ENCODE peak calls at places on chromosomes 1 and 21, in eight cellular contexts. One of them, this sample, is unnamed.

GRCh38 chr1:70156529-70157120 is 48.8 kb downstream of the LRRC40 start:
- DNase-seq in WTC11: no peak
- DNase-seq in tibial nerve: no peak
- DNase-seq in cardiac muscle cell: no peak
- DNase-seq in glutamatergic neuron: no peak
- DNase-seq in HCT116: no peak
- DNase-seq in osteocyte: no peak
- DNase-seq in adrenal gland: no peak
- DNase-seq in this sample: no peak

GRCh38 chr21:27277122-27277521 is 310.2 kb upstream of the ADAMTS5 start:
- DNase-seq in WTC11: no peak
- DNase-seq in tibial nerve: no peak
- DNase-seq in cardiac muscle cell: no peak
- DNase-seq in glutamatergic neuron: no peak
- DNase-seq in HCT116: no peak
- DNase-seq in osteocyte: no peak
- DNase-seq in adrenal gland: no peak
- DNase-seq in this sample: no peak

GRCh38 chr1:170010443-170010842 is 64.1 kb downstream of the KIFAP3 start:
- DNase-seq in WTC11: peak
- DNase-seq in tibial nerve: no peak
- DNase-seq in cardiac muscle cell: peak
- DNase-seq in glutamatergic neuron: no peak
- DNase-seq in HCT116: peak
- DNase-seq in osteocyte: no peak
- DNase-seq in adrenal gland: peak
- DNase-seq in this sample: no peak

GRCh38 chr1:157377216-157377821 is 175.0 kb downstream of the FCRL5 start:
- DNase-seq in WTC11: peak
- DNase-seq in tibial nerve: no peak
- DNase-seq in cardiac muscle cell: peak
- DNase-seq in glutamatergic neuron: peak
- DNase-seq in HCT116: peak
- DNase-seq in osteocyte: no peak
- DNase-seq in adrenal gland: peak
- DNase-seq in this sample: no peak

GRCh38 chr1:76891931-76892330 is 24.7 kb downstream of the ST6GALNAC5 start:
- DNase-seq in WTC11: no peak
- DNase-seq in tibial nerve: no peak
- DNase-seq in cardiac muscle cell: no peak
- DNase-seq in glutamatergic neuron: no peak
- DNase-seq in HCT116: no peak
- DNase-seq in osteocyte: no peak
- DNase-seq in adrenal gland: no peak
- DNase-seq in this sample: no peak

GRCh38 chr1:32886012-32886827 is at the start of gene HPCA:
- DNase-seq in WTC11: peak
- DNase-seq in tibial nerve: no peak
- DNase-seq in cardiac muscle cell: peak
- DNase-seq in glutamatergic neuron: peak
- DNase-seq in HCT116: no peak
- DNase-seq in osteocyte: peak
- DNase-seq in adrenal gland: peak
- DNase-seq in this sample: no peak

GRCh38 chr21:30740462-30740861 is 6.6 kb downstream of the KRTAP21-2 start:
- DNase-seq in WTC11: no peak
- DNase-seq in tibial nerve: no peak
- DNase-seq in cardiac muscle cell: no peak
- DNase-seq in glutamatergic neuron: no peak
- DNase-seq in HCT116: no peak
- DNase-seq in osteocyte: no peak
- DNase-seq in adrenal gland: no peak
- DNase-seq in this sample: no peak

GRCh38 chr1:204507317-204508105 is 8.7 kb upstream of the MDM4 start:
- DNase-seq in WTC11: peak
- DNase-seq in tibial nerve: no peak
- DNase-seq in cardiac muscle cell: peak
- DNase-seq in glutamatergic neuron: peak
- DNase-seq in HCT116: no peak
- DNase-seq in osteocyte: no peak
- DNase-seq in adrenal gland: no peak
- DNase-seq in this sample: no peak

GRCh38 chr1:66403031-66403731 is 130.8 kb upstream of the SGIP1 start:
- DNase-seq in WTC11: no peak
- DNase-seq in tibial nerve: no peak
- DNase-seq in cardiac muscle cell: no peak
- DNase-seq in glutamatergic neuron: no peak
- DNase-seq in HCT116: no peak
- DNase-seq in osteocyte: no peak
- DNase-seq in adrenal gland: no peak
- DNase-seq in this sample: no peak

GRCh38 chr1:60746278-60746761 is 336.0 kb upstream of the NFIA start:
- DNase-seq in WTC11: no peak
- DNase-seq in tibial nerve: no peak
- DNase-seq in cardiac muscle cell: no peak
- DNase-seq in glutamatergic neuron: peak
- DNase-seq in HCT116: no peak
- DNase-seq in osteocyte: no peak
- DNase-seq in adrenal gland: no peak
- DNase-seq in this sample: no peak

GRCh38 chr1:20058531-20058930 is 11.5 kb upstream of the PLA2G5 start:
- DNase-seq in WTC11: no peak
- DNase-seq in tibial nerve: no peak
- DNase-seq in cardiac muscle cell: no peak
- DNase-seq in glutamatergic neuron: no peak
- DNase-seq in HCT116: no peak
- DNase-seq in osteocyte: no peak
- DNase-seq in adrenal gland: no peak
- DNase-seq in this sample: no peak

GRCh38 chr1:160778976-160779375 is 17.0 kb upstream of the LY9 start:
- DNase-seq in WTC11: no peak
- DNase-seq in tibial nerve: no peak
- DNase-seq in cardiac muscle cell: no peak
- DNase-seq in glutamatergic neuron: no peak
- DNase-seq in HCT116: no peak
- DNase-seq in osteocyte: peak
- DNase-seq in adrenal gland: no peak
- DNase-seq in this sample: no peak

GRCh38 chr1:204453141-204453772 is 41.3 kb downstream of the PIK3C2B start:
- DNase-seq in WTC11: no peak
- DNase-seq in tibial nerve: no peak
- DNase-seq in cardiac muscle cell: no peak
- DNase-seq in glutamatergic neuron: no peak
- DNase-seq in HCT116: no peak
- DNase-seq in osteocyte: no peak
- DNase-seq in adrenal gland: no peak
- DNase-seq in this sample: no peak

GRCh38 chr1:240611228-240611618 is 732 bp downstream of the GREM2 start:
- DNase-seq in WTC11: no peak
- DNase-seq in tibial nerve: no peak
- DNase-seq in cardiac muscle cell: no peak
- DNase-seq in glutamatergic neuron: no peak
- DNase-seq in HCT116: no peak
- DNase-seq in osteocyte: no peak
- DNase-seq in adrenal gland: no peak
- DNase-seq in this sample: no peak

GRCh38 chr1:203557958-203558760 is 64.2 kb downstream of the OPTC start:
- DNase-seq in WTC11: no peak
- DNase-seq in tibial nerve: peak
- DNase-seq in cardiac muscle cell: peak
- DNase-seq in glutamatergic neuron: peak
- DNase-seq in HCT116: no peak
- DNase-seq in osteocyte: no peak
- DNase-seq in adrenal gland: peak
- DNase-seq in this sample: no peak

GRCh38 chr1:239814306-239814881 is 277.3 kb upstream of the FMN2 start:
- DNase-seq in WTC11: peak
- DNase-seq in tibial nerve: no peak
- DNase-seq in cardiac muscle cell: no peak
- DNase-seq in glutamatergic neuron: no peak
- DNase-seq in HCT116: no peak
- DNase-seq in osteocyte: no peak
- DNase-seq in adrenal gland: peak
- DNase-seq in this sample: no peak

GRCh38 chr1:64087768-64088167 is 115.7 kb upstream of the UBE2U start:
- DNase-seq in WTC11: no peak
- DNase-seq in tibial nerve: no peak
- DNase-seq in cardiac muscle cell: no peak
- DNase-seq in glutamatergic neuron: no peak
- DNase-seq in HCT116: no peak
- DNase-seq in osteocyte: no peak
- DNase-seq in adrenal gland: no peak
- DNase-seq in this sample: no peak

GRCh38 chr1:54934869-54935268 is 45.6 kb upstream of the TMEM61 start:
- DNase-seq in WTC11: no peak
- DNase-seq in tibial nerve: no peak
- DNase-seq in cardiac muscle cell: no peak
- DNase-seq in glutamatergic neuron: no peak
- DNase-seq in HCT116: no peak
- DNase-seq in osteocyte: no peak
- DNase-seq in adrenal gland: no peak
- DNase-seq in this sample: no peak

GRCh38 chr1:153465728-153466625 is 5.5 kb upstream of the S100A7 start:
- DNase-seq in WTC11: peak
- DNase-seq in tibial nerve: peak
- DNase-seq in cardiac muscle cell: peak
- DNase-seq in glutamatergic neuron: peak
- DNase-seq in HCT116: peak
- DNase-seq in osteocyte: no peak
- DNase-seq in adrenal gland: peak
- DNase-seq in this sample: no peak
- TF ChIP-seq CTCF in WTC11: peak
- TF ChIP-seq CTCF in tibial nerve: peak
- TF ChIP-seq CTCF in cardiac muscle cell: peak
- TF ChIP-seq CTCF in glutamatergic neuron: peak
- TF ChIP-seq CTCF in HCT116: peak
- TF ChIP-seq CTCF in osteocyte: peak
- TF ChIP-seq CTCF in adrenal gland: peak
- TF ChIP-seq CTCF in this sample: peak

GRCh38 chr1:208479435-208479834 is 235.3 kb upstream of the PLXNA2 start:
- DNase-seq in WTC11: no peak
- DNase-seq in tibial nerve: no peak
- DNase-seq in cardiac muscle cell: no peak
- DNase-seq in glutamatergic neuron: no peak
- DNase-seq in HCT116: no peak
- DNase-seq in osteocyte: no peak
- DNase-seq in adrenal gland: no peak
- DNase-seq in this sample: no peak

GRCh38 chr1:208475449-208475848 is 231.3 kb upstream of the PLXNA2 start:
- DNase-seq in WTC11: no peak
- DNase-seq in tibial nerve: no peak
- DNase-seq in cardiac muscle cell: no peak
- DNase-seq in glutamatergic neuron: no peak
- DNase-seq in HCT116: no peak
- DNase-seq in osteocyte: no peak
- DNase-seq in adrenal gland: no peak
- DNase-seq in this sample: no peak

GRCh38 chr1:208476825-208477170 is 232.6 kb upstream of the PLXNA2 start:
- DNase-seq in WTC11: no peak
- DNase-seq in tibial nerve: no peak
- DNase-seq in cardiac muscle cell: no peak
- DNase-seq in glutamatergic neuron: no peak
- DNase-seq in HCT116: no peak
- DNase-seq in osteocyte: no peak
- DNase-seq in adrenal gland: no peak
- DNase-seq in this sample: no peak

GRCh38 chr1:208475951-208476824 is 232.0 kb upstream of the PLXNA2 start:
- DNase-seq in WTC11: peak
- DNase-seq in tibial nerve: no peak
- DNase-seq in cardiac muscle cell: peak
- DNase-seq in glutamatergic neuron: no peak
- DNase-seq in HCT116: no peak
- DNase-seq in osteocyte: no peak
- DNase-seq in adrenal gland: no peak
- DNase-seq in this sample: no peak
- TF ChIP-seq CTCF in WTC11: no peak
- TF ChIP-seq CTCF in tibial nerve: peak
- TF ChIP-seq CTCF in cardiac muscle cell: peak
- TF ChIP-seq CTCF in glutamatergic neuron: no peak
- TF ChIP-seq CTCF in HCT116: no peak
- TF ChIP-seq CTCF in osteocyte: no peak
- TF ChIP-seq CTCF in adrenal gland: no peak
- TF ChIP-seq CTCF in this sample: peak

GRCh38 chr1:53678046-53678445 is 60.9 kb downstream of the GLIS1 start:
- DNase-seq in WTC11: no peak
- DNase-seq in tibial nerve: no peak
- DNase-seq in cardiac muscle cell: no peak
- DNase-seq in glutamatergic neuron: no peak
- DNase-seq in HCT116: no peak
- DNase-seq in osteocyte: no peak
- DNase-seq in adrenal gland: no peak
- DNase-seq in this sample: no peak

GRCh38 chr1:53677486-53677885 is 61.5 kb downstream of the GLIS1 start:
- DNase-seq in WTC11: no peak
- DNase-seq in tibial nerve: no peak
- DNase-seq in cardiac muscle cell: no peak
- DNase-seq in glutamatergic neuron: no peak
- DNase-seq in HCT116: no peak
- DNase-seq in osteocyte: no peak
- DNase-seq in adrenal gland: no peak
- DNase-seq in this sample: no peak

GRCh38 chr1:53669511-53670191 is 69.3 kb downstream of the GLIS1 start:
- DNase-seq in WTC11: no peak
- DNase-seq in tibial nerve: no peak
- DNase-seq in cardiac muscle cell: peak
- DNase-seq in glutamatergic neuron: no peak
- DNase-seq in HCT116: no peak
- DNase-seq in osteocyte: no peak
- DNase-seq in adrenal gland: no peak
- DNase-seq in this sample: peak

GRCh38 chr1:53672243-53672642 is 66.7 kb downstream of the GLIS1 start:
- DNase-seq in WTC11: no peak
- DNase-seq in tibial nerve: no peak
- DNase-seq in cardiac muscle cell: no peak
- DNase-seq in glutamatergic neuron: no peak
- DNase-seq in HCT116: no peak
- DNase-seq in osteocyte: no peak
- DNase-seq in adrenal gland: no peak
- DNase-seq in this sample: no peak

DNA sequence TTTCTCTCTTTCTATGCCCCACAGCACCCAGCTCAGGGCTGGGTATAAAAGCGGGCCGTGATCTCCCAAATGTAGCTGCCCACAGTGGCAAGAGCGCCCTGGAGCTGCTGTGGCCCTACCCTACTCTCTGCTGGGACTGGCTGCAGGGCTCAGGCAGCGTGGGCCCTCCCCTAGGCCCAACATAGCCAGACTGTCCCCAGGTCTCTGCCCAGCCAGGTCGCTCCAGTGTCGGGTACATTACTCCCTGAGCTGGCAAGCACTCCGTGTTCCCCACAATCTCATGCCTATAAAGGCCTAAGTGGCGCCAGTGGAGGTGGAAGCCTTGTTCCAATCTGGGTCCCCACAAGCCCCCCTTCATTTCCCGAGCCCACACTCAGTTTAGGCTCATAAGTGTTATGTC is 66.2 kb downstream of the GLIS1 start:
- DNase-seq in WTC11: no peak
- DNase-seq in tibial nerve: no peak
- DNase-seq in cardiac muscle cell: no peak
- DNase-seq in glutamatergic neuron: no peak
- DNase-seq in HCT116: no peak
- DNase-seq in osteocyte: no peak
- DNase-seq in adrenal gland: no peak
- DNase-seq in this sample: no peak
- TF ChIP-seq CTCF in WTC11: no peak
- TF ChIP-seq CTCF in tibial nerve: no peak
- TF ChIP-seq CTCF in cardiac muscle cell: no peak
- TF ChIP-seq CTCF in glutamatergic neuron: no peak
- TF ChIP-seq CTCF in HCT116: no peak
- TF ChIP-seq CTCF in osteocyte: no peak
- TF ChIP-seq CTCF in adrenal gland: no peak
- TF ChIP-seq CTCF in this sample: no peak

GRCh38 chr1:109040627-109041613 is 982 bp downstream of the WDR47 start:
- DNase-seq in WTC11: peak
- DNase-seq in tibial nerve: no peak
- DNase-seq in cardiac muscle cell: peak
- DNase-seq in glutamatergic neuron: peak
- DNase-seq in HCT116: no peak
- DNase-seq in osteocyte: peak
- DNase-seq in adrenal gland: no peak
- DNase-seq in this sample: no peak
- TF ChIP-seq CTCF in WTC11: no peak
- TF ChIP-seq CTCF in tibial nerve: no peak
- TF ChIP-seq CTCF in cardiac muscle cell: no peak
- TF ChIP-seq CTCF in glutamatergic neuron: no peak
- TF ChIP-seq CTCF in HCT116: no peak
- TF ChIP-seq CTCF in osteocyte: no peak
- TF ChIP-seq CTCF in adrenal gland: no peak
- TF ChIP-seq CTCF in this sample: no peak